ENCODE peak calls at places on chromosomes 5 and 9, in nine cellular contexts. S, E, K, I, V, G, U, R and X are unnamed samples.
A peak's percentile ranks its signal among the peaks of the same experiment; 100 is the strongest.

GRCh38 chr5:8912106-8912505 is 633.8 kb downstream of the SEMA5A start:
- DNase-seq in S (no peak), E (no peak), K (no peak), I (no peak), V (no peak), G (no peak), U (no peak), R (peak; percentile 35), X (no peak)

GRCh38 chr9:20024159-20024571 is 235.3 kb upstream of the SLC24A2 start:
- DNase-seq in S (no peak), E (no peak), K (no peak), I (no peak), V (no peak), G (no peak), U (no peak), R (peak; percentile 29), X (no peak)

GRCh38 chr5:136033848-136034247 is 5.1 kb downstream of the TGFBI start:
- DNase-seq in S (no peak), E (no peak), K (no peak), I (no peak), V (no peak), G (no peak), U (no peak), R (no peak), X (no peak)

GRCh38 chr9:92736816-92737606 is 27.6 kb downstream of the BICD2 start:
- DNase-seq in S (no peak), E (no peak), K (no peak), I (no peak), V (no peak), G (no peak), U (no peak), R (peak; percentile 22), X (no peak)

GRCh38 chr9:137506702-137507171 is 43.5 kb downstream of the PNPLA7 start:
- DNase-seq in S (no peak), E (no peak), K (no peak), I (no peak), V (no peak), G (no peak), U (no peak), R (no peak), X (peak; percentile 20)

GRCh38 chr5:175385691-175386360 is 58.2 kb downstream of the DRD1 start:
- DNase-seq in S (no peak), E (no peak), K (no peak), I (no peak), V (peak; percentile 86), G (no peak), U (no peak), R (peak; percentile 87), X (no peak)

GRCh38 chr9:79195904-79196303 is 375.9 kb upstream of the TLE4 start:
- DNase-seq in S (no peak), E (no peak), K (no peak), I (no peak), V (no peak), G (no peak), U (no peak), R (peak; percentile 76), X (no peak)

GRCh38 chr5:63008195-63008594 is 429.6 kb downstream of the LRRC70 start:
- DNase-seq in S (no peak), E (no peak), K (no peak), I (no peak), V (no peak), G (no peak), U (no peak), R (no peak), X (peak; percentile 2)

GRCh38 chr9:79054500-79054899 is 517.3 kb upstream of the TLE4 start:
- DNase-seq in S (no peak), E (no peak), K (no peak), I (no peak), V (no peak), G (no peak), U (no peak), R (peak; percentile 5), X (no peak)

GRCh38 chr9:98709968-98710965 is 1.5 kb upstream of the GABBR2 start:
- DNase-seq in S (peak; percentile 59), E (no peak), K (peak; percentile 18), I (peak; percentile 36), V (no peak), G (no peak), U (no peak), R (peak; percentile 53), X (no peak)

GRCh38 chr5:141861194-141861593 is 17.0 kb downstream of the PCDH1 start:
- DNase-seq in S (no peak), E (no peak), K (no peak), I (no peak), V (no peak), G (no peak), U (no peak), R (no peak), X (no peak)

GRCh38 chr5:33892419-33893151 is 795 bp upstream of the ADAMTS12 start:
- DNase-seq in S (no peak), E (no peak), K (peak; percentile 81), I (no peak), V (no peak), G (peak; percentile 10), U (no peak), R (peak; percentile 95), X (peak; percentile 29)

GRCh38 chr9:137905740-137906139 is 28.2 kb downstream of the CACNA1B start:
- DNase-seq in S (no peak), E (no peak), K (no peak), I (no peak), V (no peak), G (no peak), U (no peak), R (no peak), X (no peak)

GRCh38 chr5:132428147-132428482 is 58.6 kb downstream of the SLC22A5 start:
- DNase-seq in S (no peak), E (no peak), K (no peak), I (no peak), V (no peak), G (no peak), U (no peak), R (no peak), X (no peak)

GRCh38 chr9:133644968-133645765 is 9.0 kb downstream of the DBH start:
- DNase-seq in S (no peak), E (no peak), K (no peak), I (no peak), V (no peak), G (no peak), U (no peak), R (no peak), X (no peak)

GRCh38 chr5:61167382-61167781 is 5.1 kb upstream of the SMIM15 start:
- DNase-seq in S (no peak), E (no peak), K (peak; percentile 50), I (peak; percentile 34), V (peak; percentile 0), G (peak; percentile 28), U (no peak), R (peak; percentile 55), X (peak; percentile 42)

GRCh38 chr5:59579101-59579885 is 314.2 kb downstream of the PDE4D start:
- DNase-seq in S (no peak), E (no peak), K (no peak), I (no peak), V (no peak), G (no peak), U (peak; percentile 59), R (no peak), X (no peak)

GRCh38 chr9:129482521-129483466 is 138.1 kb downstream of the C9orf50 start:
- DNase-seq in S (peak; percentile 80), E (peak; percentile 85), K (peak; percentile 60), I (no peak), V (peak; percentile 62), G (peak; percentile 85), U (peak; percentile 87), R (peak; percentile 91), X (peak; percentile 91)

GRCh38 chr5:72005676-72006075 is 101.6 kb upstream of the MAP1B start:
- DNase-seq in S (no peak), E (no peak), K (no peak), I (no peak), V (no peak), G (no peak), U (no peak), R (no peak), X (no peak)

GRCh38 chr5:14676320-14676719 is 11.8 kb downstream of the OTULIN start:
- DNase-seq in S (no peak), E (no peak), K (no peak), I (no peak), V (no peak), G (no peak), U (no peak), R (peak; percentile 70), X (no peak)

GRCh38 chr5:74950836-74951515 is 84.8 kb upstream of the FAM169A start:
- DNase-seq in S (no peak), E (no peak), K (no peak), I (no peak), V (no peak), G (no peak), U (no peak), R (no peak), X (no peak)

GRCh38 chr5:89267764-89268163 is 384.8 kb upstream of the MEF2C start:
- DNase-seq in S (no peak), E (no peak), K (no peak), I (no peak), V (no peak), G (no peak), U (no peak), R (no peak), X (no peak)

GRCh38 chr9:105357937-105358336 is 89.9 kb upstream of the FSD1L start:
- DNase-seq in S (no peak), E (no peak), K (no peak), I (no peak), V (no peak), G (no peak), U (no peak), R (no peak), X (no peak)

GRCh38 chr9:129609486-129610192 is 11.3 kb downstream of the C9orf50 start:
- DNase-seq in S (peak; percentile 51), E (peak; percentile 53), K (no peak), I (peak; percentile 12), V (no peak), G (peak; percentile 76), U (no peak), R (peak; percentile 80), X (peak; percentile 94)

GRCh38 chr5:123150089-123150488 is 61.0 kb downstream of the PRDM6 start:
- DNase-seq in S (no peak), E (no peak), K (no peak), I (no peak), V (no peak), G (no peak), U (no peak), R (no peak), X (no peak)

GRCh38 chr5:93279292-93279974 is 301.6 kb downstream of the NR2F1-AS1 start:
- DNase-seq in S (no peak), E (no peak), K (no peak), I (no peak), V (no peak), G (no peak), U (no peak), R (no peak), X (no peak)

GRCh38 chr9:35035851-35036701 is 36.3 kb downstream of the VCP start:
- DNase-seq in S (no peak), E (peak; percentile 38), K (no peak), I (no peak), V (no peak), G (peak; percentile 21), U (no peak), R (no peak), X (peak; percentile 53)

GRCh38 chr9:134040831-134041648 is 15.8 kb downstream of the BRD3OS start:
- DNase-seq in S (no peak), E (peak; percentile 25), K (no peak), I (no peak), V (no peak), G (peak; percentile 31), U (no peak), R (no peak), X (peak; percentile 38)

GRCh38 chr9:76162751-76163500 is 231.3 kb downstream of the RFK start:
- DNase-seq in S (no peak), E (no peak), K (no peak), I (no peak), V (no peak), G (no peak), U (no peak), R (peak; percentile 70), X (no peak)